ENCODE peak calls at places on chromosomes 11 and 22, in five cellular contexts. One of them, this sample, is unnamed. For H3K27me3 and H3K36me3, the result is how much of the 10 kb centered on the place peaks cover.

GRCh38 chr11:120306519-120307242 is 18.4 kb upstream of the TLCD5 start:
- DNase-seq in HCT116: peak
- DNase-seq in lung: no peak
- DNase-seq in hepatocyte: peak
- DNase-seq in CD8-positive, alpha-beta T cell: no peak
- DNase-seq in this sample: no peak

GRCh38 chr11:85699957-85700741 is 14.2 kb upstream of the CCDC89 start:
- DNase-seq in HCT116: no peak
- DNase-seq in lung: no peak
- DNase-seq in hepatocyte: no peak
- DNase-seq in CD8-positive, alpha-beta T cell: no peak
- DNase-seq in this sample: peak

GRCh38 chr11:78069465-78069864 is 5.8 kb downstream of the THRSP start:
- DNase-seq in HCT116: no peak
- DNase-seq in lung: no peak
- DNase-seq in hepatocyte: no peak
- DNase-seq in CD8-positive, alpha-beta T cell: no peak
- DNase-seq in this sample: no peak

GRCh38 chr11:110837535-110838127 is 125.4 kb upstream of the ARHGAP20 start:
- DNase-seq in HCT116: no peak
- DNase-seq in lung: no peak
- DNase-seq in hepatocyte: no peak
- DNase-seq in CD8-positive, alpha-beta T cell: no peak
- DNase-seq in this sample: no peak

GRCh38 chr11:36155770-36156485 is 133.3 kb downstream of the COMMD9 start:
- DNase-seq in HCT116: no peak
- DNase-seq in lung: no peak
- DNase-seq in hepatocyte: no peak
- DNase-seq in CD8-positive, alpha-beta T cell: no peak
- DNase-seq in this sample: peak

GRCh38 chr11:77407613-77408012 is 66.3 kb downstream of the PAK1 start:
- DNase-seq in HCT116: peak
- DNase-seq in lung: peak
- DNase-seq in hepatocyte: peak
- DNase-seq in CD8-positive, alpha-beta T cell: no peak
- DNase-seq in this sample: peak

GRCh38 chr11:86769219-86769618 is 31.1 kb upstream of the PRSS23 start:
- DNase-seq in HCT116: no peak
- DNase-seq in lung: no peak
- DNase-seq in hepatocyte: no peak
- DNase-seq in CD8-positive, alpha-beta T cell: no peak
- DNase-seq in this sample: no peak

GRCh38 chr22:45270095-45271020 is 14.4 kb upstream of the UPK3A start:
- DNase-seq in HCT116: no peak
- DNase-seq in lung: no peak
- DNase-seq in hepatocyte: no peak
- DNase-seq in CD8-positive, alpha-beta T cell: no peak
- DNase-seq in this sample: no peak

GRCh38 chr11:93492464-93493251 is 50.5 kb downstream of the SMCO4 start:
- DNase-seq in HCT116: no peak
- DNase-seq in lung: no peak
- DNase-seq in hepatocyte: no peak
- DNase-seq in CD8-positive, alpha-beta T cell: no peak
- DNase-seq in this sample: no peak

GRCh38 chr22:38730411-38730871 is 24.7 kb downstream of the GTPBP1 start:
- DNase-seq in HCT116: no peak
- DNase-seq in lung: no peak
- DNase-seq in hepatocyte: no peak
- DNase-seq in CD8-positive, alpha-beta T cell: no peak
- DNase-seq in this sample: no peak

GRCh38 chr11:61626580-61627380 is 45.9 kb upstream of the SYT7 start:
- DNase-seq in HCT116: no peak
- DNase-seq in lung: peak
- DNase-seq in hepatocyte: peak
- DNase-seq in CD8-positive, alpha-beta T cell: no peak
- DNase-seq in this sample: peak

GRCh38 chr11:123316003-123316402 is 114.1 kb upstream of the GRAMD1B start:
- DNase-seq in HCT116: no peak
- DNase-seq in lung: no peak
- DNase-seq in hepatocyte: no peak
- DNase-seq in CD8-positive, alpha-beta T cell: no peak
- DNase-seq in this sample: no peak

GRCh38 chr11:47571895-47572294 is 6.5 kb downstream of the PTPMT1 start:
- DNase-seq in HCT116: no peak
- DNase-seq in lung: no peak
- DNase-seq in hepatocyte: no peak
- DNase-seq in CD8-positive, alpha-beta T cell: no peak
- DNase-seq in this sample: no peak

GRCh38 chr11:113477321-113477720 is 2.1 kb upstream of the DRD2 start:
- DNase-seq in HCT116: no peak
- DNase-seq in lung: no peak
- DNase-seq in hepatocyte: no peak
- DNase-seq in CD8-positive, alpha-beta T cell: no peak
- DNase-seq in this sample: peak

GRCh38 chr11:102451693-102452460 is 688 bp downstream of the TMEM123 start:
- DNase-seq in HCT116: no peak
- DNase-seq in lung: peak
- DNase-seq in hepatocyte: peak
- DNase-seq in CD8-positive, alpha-beta T cell: peak
- DNase-seq in this sample: peak

GRCh38 chr11:25211635-25212251 is 714.9 kb downstream of the LUZP2 start:
- DNase-seq in HCT116: no peak
- DNase-seq in lung: no peak
- DNase-seq in hepatocyte: no peak
- DNase-seq in CD8-positive, alpha-beta T cell: no peak
- DNase-seq in this sample: no peak

GRCh38 chr22:37373451-37373850 is 53.8 kb downstream of the ELFN2 start:
- DNase-seq in HCT116: no peak
- DNase-seq in lung: no peak
- DNase-seq in hepatocyte: no peak
- DNase-seq in CD8-positive, alpha-beta T cell: no peak
- DNase-seq in this sample: no peak

GRCh38 chr22:25420925-25421904 is 143.3 kb upstream of the GRK3 start:
- DNase-seq in HCT116: no peak
- DNase-seq in lung: no peak
- DNase-seq in hepatocyte: no peak
- DNase-seq in CD8-positive, alpha-beta T cell: no peak
- DNase-seq in this sample: no peak

GRCh38 chr11:16992846-16993245 is 21.4 kb downstream of the PLEKHA7 start:
- DNase-seq in HCT116: no peak
- DNase-seq in lung: no peak
- DNase-seq in hepatocyte: no peak
- DNase-seq in CD8-positive, alpha-beta T cell: no peak
- DNase-seq in this sample: no peak

GRCh38 chr11:7576671-7577225 is 62.9 kb downstream of the PPFIBP2 start:
- DNase-seq in HCT116: no peak
- DNase-seq in lung: no peak
- DNase-seq in hepatocyte: no peak
- DNase-seq in CD8-positive, alpha-beta T cell: no peak
- DNase-seq in this sample: peak

GRCh38 chr11:47797633-47798032 is 30.5 kb upstream of the FNBP4 start:
- DNase-seq in HCT116: no peak
- DNase-seq in lung: no peak
- DNase-seq in hepatocyte: no peak
- DNase-seq in CD8-positive, alpha-beta T cell: no peak
- DNase-seq in this sample: no peak

GRCh38 chr11:118434553-118435232 is 1.6 kb upstream of the KMT2A start:
- DNase-seq in HCT116: no peak
- DNase-seq in lung: peak
- DNase-seq in hepatocyte: peak
- DNase-seq in CD8-positive, alpha-beta T cell: peak
- DNase-seq in this sample: peak

GRCh38 chr22:36454916-36455570 is 26.4 kb downstream of the TXN2 start:
- DNase-seq in HCT116: peak
- DNase-seq in lung: peak
- DNase-seq in hepatocyte: peak
- DNase-seq in CD8-positive, alpha-beta T cell: peak
- DNase-seq in this sample: peak

GRCh38 chr22:36929621-36930020 is 16.2 kb downstream of the CSF2RB start:
- DNase-seq in HCT116: no peak
- DNase-seq in lung: no peak
- DNase-seq in hepatocyte: no peak
- DNase-seq in CD8-positive, alpha-beta T cell: no peak
- DNase-seq in this sample: no peak

GRCh38 chr11:129814244-129814992 is 1.2 kb upstream of the TMEM45B start:
- DNase-seq in HCT116: no peak
- DNase-seq in lung: no peak
- DNase-seq in hepatocyte: no peak
- DNase-seq in CD8-positive, alpha-beta T cell: peak
- DNase-seq in this sample: no peak

GRCh38 chr11:1151366-1152315 is 6.1 kb upstream of the MUC5AC start:
- DNase-seq in HCT116: no peak
- DNase-seq in lung: no peak
- DNase-seq in hepatocyte: peak
- DNase-seq in CD8-positive, alpha-beta T cell: no peak
- DNase-seq in this sample: no peak

GRCh38 chr11:1155274-1155693 is 2.5 kb upstream of the MUC5AC start:
- DNase-seq in HCT116: no peak
- DNase-seq in lung: no peak
- DNase-seq in hepatocyte: no peak
- DNase-seq in CD8-positive, alpha-beta T cell: no peak
- DNase-seq in this sample: no peak

GRCh38 chr11:1152316-1153104 is 5.2 kb upstream of the MUC5AC start:
- DNase-seq in HCT116: no peak
- DNase-seq in lung: no peak
- DNase-seq in hepatocyte: peak
- DNase-seq in CD8-positive, alpha-beta T cell: no peak
- DNase-seq in this sample: peak

GRCh38 chr11:1153951-1154487 is 3.7 kb upstream of the MUC5AC start:
- DNase-seq in HCT116: peak
- DNase-seq in lung: peak
- DNase-seq in hepatocyte: peak
- DNase-seq in CD8-positive, alpha-beta T cell: no peak
- DNase-seq in this sample: peak

DNA sequence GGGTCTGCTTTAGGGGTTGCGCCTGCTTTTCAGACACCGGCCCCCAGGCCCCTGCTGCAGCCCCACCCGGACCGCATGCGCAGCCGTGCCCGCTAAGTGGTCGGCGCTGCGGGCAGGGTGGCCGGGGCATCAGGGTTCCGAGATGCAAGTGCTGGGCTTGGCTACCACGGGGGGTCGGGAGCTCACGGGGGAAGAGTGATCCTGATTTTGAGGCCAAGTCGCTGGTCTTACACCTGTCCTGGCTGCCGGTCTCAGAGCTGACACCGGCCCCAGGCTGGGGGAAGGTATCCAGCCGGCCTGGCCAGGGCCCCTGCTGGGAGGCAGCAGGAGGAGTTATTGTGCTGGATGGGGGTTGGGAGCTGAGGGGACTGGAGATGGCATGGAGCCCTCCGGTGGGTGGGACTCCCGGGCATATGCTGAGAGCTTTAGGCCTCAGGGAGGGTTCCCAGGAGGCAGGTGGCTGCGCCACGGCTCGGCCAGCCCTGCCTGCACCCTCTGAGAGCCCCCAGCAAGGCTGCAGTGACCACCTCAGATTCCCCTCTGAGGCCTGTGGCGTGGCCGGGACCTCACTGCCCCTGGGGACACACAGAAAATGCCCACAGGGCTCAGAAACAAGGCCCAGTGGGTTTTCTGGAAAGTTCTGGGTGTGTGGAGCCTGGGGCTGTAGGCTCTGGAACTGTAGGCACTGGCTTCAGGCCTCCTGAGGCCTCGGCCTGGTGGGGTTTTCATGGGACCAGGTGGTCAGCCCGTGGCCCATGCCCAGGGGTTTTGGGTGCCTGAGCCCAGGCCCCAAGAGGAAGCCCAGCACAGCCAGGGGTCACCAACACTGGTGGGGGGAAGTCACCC is 4.4 kb upstream of the MUC5AC start:
- DNase-seq in HCT116: no peak
- DNase-seq in lung: no peak
- DNase-seq in hepatocyte: peak
- DNase-seq in CD8-positive, alpha-beta T cell: no peak
- DNase-seq in this sample: no peak
- H3K4me3 ChIP-seq in HCT116: peak
- H3K4me3 ChIP-seq in lung: no peak
- H3K4me3 ChIP-seq in hepatocyte: no peak
- H3K4me3 ChIP-seq in CD8-positive, alpha-beta T cell: no peak
- H3K4me3 ChIP-seq in this sample: no peak

GRCh38 chr22:22469527-22469926 is 39.0 kb downstream of the ZNF280B start:
- DNase-seq in HCT116: no peak
- DNase-seq in lung: no peak
- DNase-seq in hepatocyte: no peak
- DNase-seq in CD8-positive, alpha-beta T cell: no peak
- DNase-seq in this sample: no peak
- H3K27me3 ChIP-seq in HCT116: under half
- H3K27me3 ChIP-seq in lung: under half
- H3K27me3 ChIP-seq in hepatocyte: under half
- H3K27me3 ChIP-seq in CD8-positive, alpha-beta T cell: under half
- H3K27me3 ChIP-seq in this sample: under half

GRCh38 chr11:3123316-3123715 is 41.8 kb downstream of the OSBPL5 start:
- DNase-seq in HCT116: no peak
- DNase-seq in lung: peak
- DNase-seq in hepatocyte: no peak
- DNase-seq in CD8-positive, alpha-beta T cell: no peak
- DNase-seq in this sample: no peak
- H3K36me3 ChIP-seq in HCT116: under half
- H3K36me3 ChIP-seq in lung: under half
- H3K36me3 ChIP-seq in hepatocyte: under half
- H3K36me3 ChIP-seq in CD8-positive, alpha-beta T cell: under half
- H3K36me3 ChIP-seq in this sample: under half

DNA sequence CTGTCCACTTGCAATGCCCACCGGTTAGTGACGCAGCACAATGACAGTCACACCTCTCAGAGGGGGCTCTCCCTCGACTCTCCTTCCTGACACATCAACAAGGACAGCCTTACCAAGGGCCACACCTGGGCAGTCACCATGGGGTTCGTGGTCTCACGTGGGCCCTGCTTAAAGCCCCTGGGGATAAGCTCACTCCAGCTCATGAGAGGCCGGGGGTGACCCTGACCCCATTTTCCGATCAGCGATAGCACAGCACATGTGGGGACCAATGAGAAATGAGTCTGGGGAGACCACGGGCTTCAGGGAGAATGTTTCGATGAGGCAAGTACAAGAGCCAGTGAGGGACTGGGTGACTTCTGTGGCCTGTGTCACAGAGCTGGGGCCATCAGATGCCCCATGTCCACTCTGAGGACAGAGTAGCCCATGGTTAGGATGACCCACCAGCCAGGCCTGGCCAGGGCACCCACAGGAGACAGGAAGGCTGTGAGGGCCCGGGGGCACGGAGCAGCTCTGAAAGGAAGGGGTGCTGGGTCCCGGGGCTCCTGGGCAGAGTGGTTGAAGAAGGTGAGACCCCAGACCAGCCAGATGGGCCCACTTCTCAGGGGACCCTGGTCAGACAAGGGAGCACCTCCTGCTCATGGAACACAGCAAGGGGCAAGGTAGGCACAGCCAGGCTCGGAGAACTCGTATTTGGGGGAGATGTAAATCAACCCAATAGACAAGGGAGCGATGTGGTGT is 128.8 kb downstream of the MED15 start:
- DNase-seq in HCT116: no peak
- DNase-seq in lung: no peak
- DNase-seq in hepatocyte: no peak
- DNase-seq in CD8-positive, alpha-beta T cell: no peak
- DNase-seq in this sample: no peak
- H3K4me3 ChIP-seq in HCT116: no peak
- H3K4me3 ChIP-seq in lung: no peak
- H3K4me3 ChIP-seq in hepatocyte: no peak
- H3K4me3 ChIP-seq in CD8-positive, alpha-beta T cell: no peak
- H3K4me3 ChIP-seq in this sample: no peak